ENCODE peak calls at places on chromosomes 6 and 20, in seven cellular contexts. T, K, D, O, S, U and H are unnamed samples.

GRCh38 chr6:168201383-168201782 is 118.2 kb downstream of the DACT2 start:
- DNase-seq in O (no peak), U (peak; percentile 30), S (peak; percentile 54), K (no peak), T (no peak), D (no peak), H (no peak)

GRCh38 chr6:6332240-6332639 is 11.8 kb upstream of the F13A1 start:
- DNase-seq in O (no peak), K (no peak), D (no peak), S (no peak), U (no peak), T (no peak), H (no peak)

GRCh38 chr20:49989234-49990065 is 6.7 kb downstream of the SNAI1 start:
- DNase-seq in S (peak; percentile 66), O (no peak), D (no peak), K (peak; percentile 65), T (no peak), U (no peak), H (peak; percentile 88)

GRCh38 chr6:22892452-22892851 is 323.1 kb downstream of the HDGFL1 start:
- DNase-seq in T (peak; percentile 83), K (no peak), D (no peak), O (no peak), S (no peak), U (peak; percentile 22), H (peak; percentile 56)

GRCh38 chr6:12719017-12719416 is 2.5 kb downstream of the PHACTR1 start:
- DNase-seq in U (no peak), O (no peak), K (no peak), S (no peak), T (no peak), D (no peak), H (no peak)

GRCh38 chr20:13756551-13756950 is 28.2 kb downstream of the ESF1 start:
- DNase-seq in K (no peak), D (no peak), O (no peak), U (no peak), T (no peak), S (no peak), H (no peak)

GRCh38 chr20:35192071-35192872 is 20.4 kb downstream of the PROCR start:
- DNase-seq in T (no peak), K (peak; percentile 53), D (no peak), S (peak; percentile 28), U (peak; percentile 29), O (peak; percentile 35), H (no peak)

GRCh38 chr6:38157905-38158304 is 338.4 kb downstream of the ZFAND3 start:
- DNase-seq in S (no peak), O (no peak), U (no peak), D (no peak), K (no peak), T (no peak), H (no peak)

GRCh38 chr20:22452442-22453011 is 131.8 kb downstream of the FOXA2 start:
- DNase-seq in K (no peak), O (no peak), T (no peak), S (no peak), U (no peak), D (no peak), H (no peak)

GRCh38 chr6:1535295-1535694 is 74.4 kb upstream of the FOXC1 start:
- DNase-seq in U (no peak), D (peak; percentile 56), O (no peak), T (peak; percentile 69), K (no peak), S (no peak), H (no peak)

GRCh38 chr20:31739550-31739863 is 417 bp downstream of the TPX2 start:
- DNase-seq in D (no peak), S (no peak), K (no peak), U (no peak), O (no peak), T (no peak), H (no peak)

GRCh38 chr20:24948939-24949679 is at the start of gene CST7:
- DNase-seq in U (no peak), D (peak; percentile 87), O (no peak), K (no peak), S (no peak), T (no peak), H (no peak)

GRCh38 chr6:118187568-118188164 is 280.6 kb downstream of the SLC35F1 start:
- DNase-seq in D (no peak), K (no peak), U (no peak), T (no peak), O (no peak), S (no peak), H (peak; percentile 59)

GRCh38 chr20:24662756-24663399 is 193.4 kb downstream of the SYNDIG1 start:
- DNase-seq in U (no peak), T (no peak), O (peak; percentile 88), S (no peak), D (no peak), K (no peak), H (no peak)

GRCh38 chr6:109503327-109504224 is 20.6 kb upstream of the ZBTB24 start:
- DNase-seq in O (no peak), D (no peak), K (no peak), S (no peak), T (no peak), U (no peak), H (no peak)

GRCh38 chr6:67896476-67896875 is 738.6 kb upstream of the ADGRB3 start:
- DNase-seq in T (no peak), D (no peak), K (no peak), U (no peak), O (no peak), S (no peak), H (no peak)

GRCh38 chr20:13856356-13856755 is 71.5 kb downstream of the NDUFAF5 start:
- DNase-seq in T (no peak), S (no peak), U (no peak), D (no peak), O (no peak), K (no peak), H (no peak)

GRCh38 chr20:62244644-62245108 is 6.4 kb downstream of the OSBPL2 start:
- DNase-seq in S (no peak), D (no peak), K (no peak), U (no peak), O (no peak), T (no peak), H (no peak)

GRCh38 chr6:31877651-31878161 is 1.1 kb downstream of the SLC44A4 start:
- DNase-seq in S (no peak), U (peak; percentile 91), O (no peak), T (no peak), D (no peak), K (no peak), H (no peak)